ENCODE peak calls at places on chromosomes 2 and 18, in four cellular contexts. One of them, this sample, is unnamed.

GRCh38 chr2:7881038-7881437 is 800.8 kb upstream of the ID2 start:
- DNase-seq in CD4-positive, CD25-positive, alpha-beta regulatory T cell: no peak
- DNase-seq in NT2/D1: no peak
- DNase-seq in Peyer's patch: no peak
- DNase-seq in this sample: no peak

GRCh38 chr2:136874258-136874657 is 108.9 kb downstream of the THSD7B start:
- DNase-seq in Peyer's patch: no peak
- DNase-seq in NT2/D1: peak; percentile 20
- DNase-seq in CD4-positive, CD25-positive, alpha-beta regulatory T cell: no peak
- DNase-seq in this sample: peak; percentile 40

GRCh38 chr2:210792000-210792399 is 235.6 kb downstream of the CPS1 start:
- DNase-seq in NT2/D1: no peak
- DNase-seq in Peyer's patch: no peak
- DNase-seq in CD4-positive, CD25-positive, alpha-beta regulatory T cell: no peak
- DNase-seq in this sample: no peak

GRCh38 chr2:96144481-96145027 is 686 bp downstream of the DUSP2 start:
- DNase-seq in NT2/D1: no peak
- DNase-seq in CD4-positive, CD25-positive, alpha-beta regulatory T cell: peak; percentile 54
- DNase-seq in Peyer's patch: peak; percentile 74
- DNase-seq in this sample: peak; percentile 54

GRCh38 chr18:9647496-9648323 is 33.4 kb upstream of the PPP4R1 start:
- DNase-seq in Peyer's patch: no peak
- DNase-seq in NT2/D1: no peak
- DNase-seq in CD4-positive, CD25-positive, alpha-beta regulatory T cell: no peak
- DNase-seq in this sample: no peak

GRCh38 chr2:144770616-144771230 is 250.8 kb upstream of the ZEB2 start:
- DNase-seq in NT2/D1: no peak
- DNase-seq in CD4-positive, CD25-positive, alpha-beta regulatory T cell: no peak
- DNase-seq in Peyer's patch: no peak
- DNase-seq in this sample: no peak

GRCh38 chr18:22515250-22515649 is 97.5 kb upstream of the CTAGE1 start:
- DNase-seq in NT2/D1: no peak
- DNase-seq in CD4-positive, CD25-positive, alpha-beta regulatory T cell: no peak
- DNase-seq in Peyer's patch: no peak
- DNase-seq in this sample: no peak

GRCh38 chr2:117771969-117772630 is 42.4 kb upstream of the DDX18 start:
- DNase-seq in NT2/D1: no peak
- DNase-seq in CD4-positive, CD25-positive, alpha-beta regulatory T cell: no peak
- DNase-seq in Peyer's patch: no peak
- DNase-seq in this sample: peak; percentile 31

GRCh38 chr2:158539176-158539895 is 82.6 kb downstream of the PKP4 start:
- DNase-seq in NT2/D1: no peak
- DNase-seq in Peyer's patch: no peak
- DNase-seq in CD4-positive, CD25-positive, alpha-beta regulatory T cell: no peak
- DNase-seq in this sample: no peak

GRCh38 chr2:124254621-124255020 is 229.5 kb downstream of the CNTNAP5 start:
- DNase-seq in CD4-positive, CD25-positive, alpha-beta regulatory T cell: no peak
- DNase-seq in Peyer's patch: no peak
- DNase-seq in NT2/D1: no peak
- DNase-seq in this sample: no peak

GRCh38 chr2:226118471-226119429 is 680.9 kb downstream of the IRS1 start:
- DNase-seq in CD4-positive, CD25-positive, alpha-beta regulatory T cell: no peak
- DNase-seq in NT2/D1: no peak
- DNase-seq in Peyer's patch: no peak
- DNase-seq in this sample: no peak

GRCh38 chr2:237196866-237197618 is 111.4 kb downstream of the COPS8 start:
- DNase-seq in Peyer's patch: no peak
- DNase-seq in NT2/D1: no peak
- DNase-seq in CD4-positive, CD25-positive, alpha-beta regulatory T cell: no peak
- DNase-seq in this sample: no peak

DNA sequence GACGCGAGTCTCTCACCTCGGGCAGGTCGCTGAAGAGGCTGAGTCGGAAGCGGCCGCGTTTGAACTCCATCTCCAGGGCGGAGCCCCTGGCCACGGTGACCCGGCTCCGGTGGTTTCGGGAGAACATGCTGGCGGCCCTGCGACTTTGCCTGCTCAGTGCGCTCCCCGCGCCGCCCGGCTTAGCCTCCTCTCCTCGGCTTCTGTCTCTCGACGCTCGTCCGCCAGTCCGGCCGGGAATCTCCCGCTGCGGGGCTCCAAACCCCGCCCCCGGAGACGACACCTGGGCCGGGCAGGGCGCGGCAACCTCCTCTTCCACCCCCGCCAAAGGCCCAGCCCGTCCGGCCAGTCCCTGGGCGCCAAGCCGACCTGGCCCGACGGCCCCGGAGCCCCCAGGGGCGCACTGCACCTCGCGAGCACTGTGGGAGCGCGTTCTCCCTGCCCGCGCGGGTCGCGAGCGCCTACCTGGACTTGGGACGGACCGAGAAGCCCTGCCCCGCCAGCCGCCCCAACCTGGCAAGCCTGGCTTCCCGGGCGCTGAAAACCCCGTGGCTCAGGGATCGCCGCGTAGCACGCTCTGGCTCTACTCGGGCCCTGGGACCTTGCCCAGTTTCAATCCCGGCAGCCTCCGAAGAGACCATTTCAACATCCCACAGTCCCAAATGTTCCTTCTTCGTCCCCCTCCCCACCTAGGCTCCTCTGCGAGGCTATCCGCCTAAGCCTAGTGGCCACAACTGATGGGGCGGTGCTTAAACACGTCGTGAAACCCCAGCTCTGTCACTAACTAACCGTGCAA is at the start of gene RTKN:
- DNase-seq in NT2/D1: no peak
- DNase-seq in Peyer's patch: peak; percentile 80
- DNase-seq in CD4-positive, CD25-positive, alpha-beta regulatory T cell: no peak
- DNase-seq in this sample: no peak
- H3K4me3 ChIP-seq in NT2/D1: peak within 1 kb of the TSS; percentile 78
- H3K4me3 ChIP-seq in Peyer's patch: peak within 1 kb of the TSS; percentile 52
- H3K4me3 ChIP-seq in CD4-positive, CD25-positive, alpha-beta regulatory T cell: no peak within 1 kb of the TSS
- H3K4me3 ChIP-seq in this sample: no peak within 1 kb of the TSS

DNA sequence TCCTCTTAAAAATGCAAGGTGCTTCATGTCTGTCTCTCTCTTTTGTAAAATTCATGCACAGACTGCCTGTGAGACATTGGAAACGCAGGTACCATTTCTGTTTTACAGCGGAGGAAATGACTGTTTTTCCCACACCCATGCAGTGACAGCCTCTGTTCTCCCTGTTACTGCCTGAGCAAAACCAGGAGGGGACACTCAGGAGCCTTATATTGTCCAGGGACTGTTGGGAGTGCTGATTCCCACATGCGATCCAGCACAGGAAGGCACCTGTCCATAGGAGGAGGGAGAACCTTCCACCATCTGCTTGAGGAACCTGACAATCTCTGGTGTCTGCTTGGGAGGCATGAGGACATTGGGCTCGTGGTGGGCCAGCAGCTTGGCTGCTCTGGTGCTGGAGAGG is 36.9 kb upstream of the RAB6D start:
- DNase-seq in Peyer's patch: no peak
- DNase-seq in NT2/D1: no peak
- DNase-seq in CD4-positive, CD25-positive, alpha-beta regulatory T cell: no peak
- DNase-seq in this sample: no peak
- H3K27me3 ChIP-seq in Peyer's patch: no peaks in the 10 kb centered on the region
- H3K27me3 ChIP-seq in NT2/D1: no peaks in the 10 kb centered on the region
- H3K27me3 ChIP-seq in CD4-positive, CD25-positive, alpha-beta regulatory T cell: peaks cover 6% of the 10 kb centered on the region
- H3K27me3 ChIP-seq in this sample: no peaks in the 10 kb centered on the region

DNA sequence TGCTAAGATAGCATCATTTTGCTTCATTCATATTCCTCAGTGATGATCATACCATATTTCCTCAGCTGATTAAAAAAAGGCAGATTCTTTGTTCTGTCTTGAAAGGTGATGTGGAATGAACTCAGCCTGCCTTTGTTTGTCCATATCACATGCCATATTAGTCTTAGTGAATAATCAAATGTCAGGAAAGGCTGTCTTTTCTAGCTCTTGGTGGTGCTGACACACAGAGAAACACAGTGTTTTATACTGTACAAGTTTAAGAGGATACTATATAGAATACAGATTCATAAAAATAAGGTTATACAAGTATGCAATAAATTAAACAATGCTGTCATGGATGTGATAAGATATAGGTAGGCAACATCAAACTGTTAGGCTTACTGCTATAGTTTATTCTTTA is 97.1 kb upstream of the FAM98A start:
- DNase-seq in CD4-positive, CD25-positive, alpha-beta regulatory T cell: no peak
- DNase-seq in Peyer's patch: no peak
- DNase-seq in NT2/D1: no peak
- DNase-seq in this sample: no peak
- H3K4me3 ChIP-seq in CD4-positive, CD25-positive, alpha-beta regulatory T cell: no peak overlapping the region
- H3K4me3 ChIP-seq in Peyer's patch: no peak overlapping the region
- H3K4me3 ChIP-seq in NT2/D1: no peak overlapping the region
- H3K4me3 ChIP-seq in this sample: no peak overlapping the region

GRCh38 chr18:35328868-35329267 is 15.4 kb downstream of the ZNF24 start:
- DNase-seq in NT2/D1: no peak
- DNase-seq in Peyer's patch: no peak
- DNase-seq in CD4-positive, CD25-positive, alpha-beta regulatory T cell: no peak
- DNase-seq in this sample: no peak

GRCh38 chr18:35322486-35323258 is 21.5 kb downstream of the ZNF24 start:
- DNase-seq in Peyer's patch: no peak
- DNase-seq in NT2/D1: no peak
- DNase-seq in CD4-positive, CD25-positive, alpha-beta regulatory T cell: no peak
- DNase-seq in this sample: no peak

GRCh38 chr18:35326695-35327387 is 17.4 kb downstream of the ZNF24 start:
- DNase-seq in CD4-positive, CD25-positive, alpha-beta regulatory T cell: no peak
- DNase-seq in NT2/D1: no peak
- DNase-seq in Peyer's patch: no peak
- DNase-seq in this sample: no peak

GRCh38 chr18:35324926-35325655 is 19.1 kb downstream of the ZNF24 start:
- DNase-seq in CD4-positive, CD25-positive, alpha-beta regulatory T cell: no peak
- DNase-seq in Peyer's patch: no peak
- DNase-seq in NT2/D1: no peak
- DNase-seq in this sample: no peak
- H3K27me3 ChIP-seq in CD4-positive, CD25-positive, alpha-beta regulatory T cell: no peaks in the 10 kb centered on the region
- H3K27me3 ChIP-seq in Peyer's patch: no peaks in the 10 kb centered on the region
- H3K27me3 ChIP-seq in NT2/D1: no peaks in the 10 kb centered on the region
- H3K27me3 ChIP-seq in this sample: no peaks in the 10 kb centered on the region

DNA sequence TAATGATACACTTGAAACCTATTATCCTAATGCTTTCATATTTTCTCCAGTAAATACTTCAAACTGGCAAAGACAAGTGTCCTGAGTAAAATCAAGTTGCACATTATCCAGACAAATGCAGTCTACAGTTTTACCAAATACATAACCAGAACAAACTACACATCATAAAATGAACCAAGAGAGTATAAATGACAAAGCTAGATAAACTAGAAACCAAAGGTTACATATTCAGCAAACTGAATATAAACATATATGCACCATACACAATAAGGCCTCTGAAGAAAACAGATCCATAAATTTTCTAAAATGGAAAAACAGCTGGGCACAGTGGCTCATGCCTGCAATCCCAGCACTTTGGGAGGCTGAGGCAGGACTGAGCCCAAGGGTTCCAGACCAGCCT is 47.0 kb downstream of the HYCC2 start:
- DNase-seq in CD4-positive, CD25-positive, alpha-beta regulatory T cell: no peak
- DNase-seq in Peyer's patch: no peak
- DNase-seq in NT2/D1: no peak
- DNase-seq in this sample: no peak
- H3K4me3 ChIP-seq in CD4-positive, CD25-positive, alpha-beta regulatory T cell: no peak overlapping the region
- H3K4me3 ChIP-seq in Peyer's patch: no peak overlapping the region
- H3K4me3 ChIP-seq in NT2/D1: no peak overlapping the region
- H3K4me3 ChIP-seq in this sample: no peak overlapping the region

GRCh38 chr2:70891572-70892356 is 43.9 kb upstream of the ATP6V1B1 start:
- DNase-seq in CD4-positive, CD25-positive, alpha-beta regulatory T cell: no peak
- DNase-seq in Peyer's patch: no peak
- DNase-seq in NT2/D1: no peak
- DNase-seq in this sample: no peak
- H3K27me3 ChIP-seq in CD4-positive, CD25-positive, alpha-beta regulatory T cell: peaks cover 44% of the 10 kb centered on the region
- H3K27me3 ChIP-seq in Peyer's patch: peaks cover 31% of the 10 kb centered on the region
- H3K27me3 ChIP-seq in NT2/D1: peaks cover 99% of the 10 kb centered on the region
- H3K27me3 ChIP-seq in this sample: no peaks in the 10 kb centered on the region

GRCh38 chr2:56013475-56013874 is 89.9 kb upstream of the EFEMP1 start:
- DNase-seq in NT2/D1: no peak
- DNase-seq in CD4-positive, CD25-positive, alpha-beta regulatory T cell: no peak
- DNase-seq in Peyer's patch: no peak
- DNase-seq in this sample: no peak
- H3K4me3 ChIP-seq in NT2/D1: no peak overlapping the region
- H3K4me3 ChIP-seq in CD4-positive, CD25-positive, alpha-beta regulatory T cell: no peak overlapping the region
- H3K4me3 ChIP-seq in Peyer's patch: no peak overlapping the region
- H3K4me3 ChIP-seq in this sample: no peak overlapping the region

GRCh38 chr18:61842146-61842545 is 50.7 kb downstream of the RNF152 start:
- DNase-seq in NT2/D1: no peak
- DNase-seq in CD4-positive, CD25-positive, alpha-beta regulatory T cell: no peak
- DNase-seq in Peyer's patch: no peak
- DNase-seq in this sample: peak; percentile 54

GRCh38 chr18:61841709-61842108 is 51.1 kb downstream of the RNF152 start:
- DNase-seq in CD4-positive, CD25-positive, alpha-beta regulatory T cell: no peak
- DNase-seq in Peyer's patch: no peak
- DNase-seq in NT2/D1: no peak
- DNase-seq in this sample: no peak

GRCh38 chr18:61847164-61847791 is 45.5 kb downstream of the RNF152 start:
- DNase-seq in CD4-positive, CD25-positive, alpha-beta regulatory T cell: no peak
- DNase-seq in NT2/D1: no peak
- DNase-seq in Peyer's patch: no peak
- DNase-seq in this sample: no peak

GRCh38 chr18:61845212-61845611 is 47.6 kb downstream of the RNF152 start:
- DNase-seq in NT2/D1: no peak
- DNase-seq in Peyer's patch: no peak
- DNase-seq in CD4-positive, CD25-positive, alpha-beta regulatory T cell: no peak
- DNase-seq in this sample: no peak

DNA sequence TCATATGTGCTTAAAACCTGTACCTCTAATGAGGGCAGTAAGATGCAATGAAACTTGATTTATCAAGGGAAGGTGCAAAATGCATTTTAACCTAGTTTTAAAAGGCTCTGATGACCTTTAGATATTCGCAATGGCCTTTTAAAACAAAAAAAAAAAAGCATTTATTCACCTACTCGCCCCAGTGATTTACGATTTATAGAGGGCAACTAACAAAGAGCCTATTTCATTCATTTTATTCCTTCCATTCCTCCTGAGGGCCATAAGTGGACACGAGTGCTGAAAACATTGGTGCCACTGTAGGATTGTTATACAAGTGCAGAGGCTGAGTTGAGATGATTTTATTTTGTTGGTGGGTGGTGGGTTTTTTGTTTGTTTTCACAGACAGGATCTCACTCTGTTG is 48.1 kb downstream of the RNF152 start:
- DNase-seq in CD4-positive, CD25-positive, alpha-beta regulatory T cell: no peak
- DNase-seq in Peyer's patch: no peak
- DNase-seq in NT2/D1: no peak
- DNase-seq in this sample: no peak
- H3K27me3 ChIP-seq in CD4-positive, CD25-positive, alpha-beta regulatory T cell: no peaks in the 10 kb centered on the region
- H3K27me3 ChIP-seq in Peyer's patch: no peaks in the 10 kb centered on the region
- H3K27me3 ChIP-seq in NT2/D1: no peaks in the 10 kb centered on the region
- H3K27me3 ChIP-seq in this sample: no peaks in the 10 kb centered on the region